ENCODE peak calls at places on chromosomes 6 and 20, in seven cellular contexts. K is heart left ventricle, D is HCT116, M is GM12891, P is upper lobe of left lung, F is breast epithelium, W is adrenal gland. Z is an unnamed sample.

GRCh38 chr20:31817461-31817860 is 1.7 kb upstream of the MYLK2 start:
- DNase-seq in K (no peak), D (no peak), M (no peak), P (no peak), F (no peak), W (no peak), Z (no peak)

GRCh38 chr6:113853252-113853651 is 3.9 kb upstream of the MARCKS start:
- DNase-seq in K (no peak), D (no peak), M (no peak), P (no peak), F (no peak), W (no peak), Z (no peak)

GRCh38 chr6:168562576-168563151 is 121.7 kb downstream of the SMOC2 start:
- DNase-seq in K (no peak), D (no peak), M (no peak), P (peak), F (no peak), W (no peak), Z (no peak)

GRCh38 chr20:20273281-20273680 is 94.6 kb upstream of the INSM1 start:
- DNase-seq in K (no peak), D (no peak), M (no peak), P (no peak), F (no peak), W (no peak), Z (no peak)

GRCh38 chr6:83920017-83920416 is 60.5 kb downstream of the CYB5R4 start:
- DNase-seq in K (no peak), D (no peak), M (no peak), P (no peak), F (no peak), W (no peak), Z (no peak)

GRCh38 chr6:138526822-138527235 is 27.5 kb upstream of the NHSL1 start:
- DNase-seq in K (no peak), D (no peak), M (no peak), P (no peak), F (no peak), W (no peak), Z (no peak)

GRCh38 chr6:145252737-145253136 is 482.6 kb downstream of the EPM2A start:
- DNase-seq in K (no peak), D (no peak), M (no peak), P (no peak), F (no peak), W (no peak), Z (no peak)

GRCh38 chr20:21505810-21506530 is 7.9 kb downstream of the NKX2-2 start:
- DNase-seq in K (no peak), D (peak), M (peak), P (peak), F (no peak), W (peak), Z (no peak)

DNA sequence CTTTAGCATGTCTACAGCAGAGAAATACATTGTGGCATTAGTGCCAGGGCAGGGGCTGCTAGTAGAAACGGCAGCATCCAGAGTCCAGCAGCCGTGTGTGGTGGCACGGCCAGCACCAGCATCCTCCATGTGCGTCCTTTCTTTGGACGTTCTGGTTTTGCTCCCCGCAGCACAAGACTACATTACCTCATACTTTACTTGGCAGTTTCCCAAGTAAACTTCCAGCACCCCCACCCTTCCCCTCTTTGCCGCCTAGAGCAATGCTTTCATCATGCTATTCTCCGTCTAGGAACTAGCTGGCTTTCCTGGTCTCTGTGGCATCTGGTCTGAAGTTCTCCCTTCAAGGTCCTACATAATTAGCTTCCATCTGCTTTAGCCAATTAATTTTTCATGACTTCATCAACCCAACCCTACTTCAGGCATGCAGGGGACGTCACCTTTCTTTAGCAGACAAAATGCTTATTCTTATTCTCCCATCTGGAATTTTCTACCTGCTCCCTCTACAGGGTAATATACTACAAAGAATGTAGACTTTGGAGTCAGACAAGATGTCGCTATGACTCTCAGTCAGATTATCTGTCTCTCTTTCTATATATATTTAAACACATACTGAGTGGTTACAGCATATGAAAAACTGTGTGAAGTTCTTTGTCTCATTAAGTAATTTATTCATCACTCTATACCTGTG is 67.5 kb downstream of the BLOC1S5 start:
- DNase-seq in K (no peak), D (no peak), M (no peak), P (peak), F (no peak), W (no peak), Z (no peak)
- TF ChIP-seq POLR2A in K (no peak), D (no peak), M (no peak), P (no peak), F (no peak), W (no peak), Z (no peak)

DNA sequence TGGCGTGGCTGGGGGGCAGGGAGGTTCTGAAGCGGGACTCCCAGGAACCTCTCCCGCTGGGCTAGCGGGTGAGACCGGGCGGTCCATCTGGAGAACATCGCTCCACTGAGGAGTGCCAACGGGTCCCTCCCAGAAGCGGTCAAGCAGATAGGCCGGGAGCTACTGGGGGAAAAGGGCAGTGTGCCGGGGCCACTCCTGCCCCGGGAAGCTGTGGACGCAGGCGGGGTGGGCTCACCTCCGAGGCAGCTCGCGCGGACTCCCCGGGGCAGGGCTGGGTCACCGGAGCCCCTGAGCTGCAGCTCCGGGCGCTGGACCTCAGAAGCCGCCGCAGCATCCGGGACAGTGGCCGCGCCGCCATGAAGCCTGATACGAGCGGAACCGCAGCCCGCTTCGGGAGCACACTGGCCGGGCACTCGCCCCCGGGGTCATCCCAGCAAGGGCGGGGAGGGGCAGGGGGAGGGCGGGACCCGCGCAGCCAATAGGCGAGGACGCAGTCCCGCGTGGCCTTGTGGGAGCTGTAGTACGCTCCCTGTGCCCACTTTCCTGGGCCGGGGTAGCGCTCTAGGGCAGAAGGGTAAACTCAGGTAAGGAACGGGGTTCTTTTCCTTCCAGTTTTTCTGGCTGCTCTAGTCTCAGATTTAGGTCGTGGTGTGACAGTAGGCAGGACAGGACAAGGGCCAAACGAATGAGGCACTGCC is at the start of gene MOCS1:
- DNase-seq in K (peak), D (peak), M (no peak), P (peak), F (peak), W (peak), Z (peak)
- TF ChIP-seq POLR2A in K (peak), D (no peak), M (no peak), P (no peak), F (no peak), W (peak), Z (peak)

DNA sequence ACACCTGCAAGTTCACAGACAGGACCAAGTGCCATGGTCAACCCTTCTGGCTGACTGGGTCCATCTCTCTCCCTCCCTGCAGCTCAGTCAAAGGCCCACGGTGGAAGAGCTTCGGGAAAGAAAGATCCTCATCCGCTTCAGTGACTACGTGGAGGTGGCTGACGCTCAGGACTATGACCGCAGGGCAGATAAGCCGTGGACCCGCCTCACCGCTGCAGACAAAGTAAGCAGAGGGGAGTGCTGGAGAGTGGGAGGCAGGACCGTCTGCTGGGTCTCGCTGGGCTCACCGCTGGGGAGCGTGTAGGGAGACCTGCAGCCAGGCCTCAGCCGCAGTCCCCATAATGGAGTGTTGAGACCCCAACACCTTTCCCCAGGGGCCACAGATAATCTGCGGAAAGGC is 45.0 kb downstream of the TBC1D7 start:
- DNase-seq in K (no peak), D (no peak), M (no peak), P (no peak), F (no peak), W (no peak), Z (no peak)
- TF ChIP-seq POLR2A in K (no peak), D (no peak), M (no peak), P (no peak), F (no peak), W (no peak), Z (no peak)

DNA sequence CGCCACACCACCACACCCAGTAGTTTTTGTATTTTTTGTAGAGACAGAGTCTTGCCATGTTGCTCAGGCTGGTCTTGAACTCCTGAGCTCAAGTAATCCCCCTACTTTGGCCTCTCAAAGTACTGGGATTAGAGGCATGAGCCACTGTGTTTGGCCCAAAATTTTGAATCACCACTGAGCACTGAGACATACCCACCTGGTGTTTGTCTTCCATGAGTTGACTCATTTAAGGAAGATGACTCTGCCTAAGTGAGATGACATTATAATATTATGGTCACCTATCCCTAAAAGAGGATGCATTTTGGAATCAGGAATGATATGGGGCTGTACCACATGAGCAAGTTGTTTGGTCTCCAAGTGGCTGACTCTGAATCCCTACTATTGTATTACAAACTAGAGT is 54.6 kb upstream of the RNF217 start:
- DNase-seq in K (no peak), D (no peak), M (no peak), P (no peak), F (no peak), W (no peak), Z (no peak)
- TF ChIP-seq POLR2A in K (no peak), D (no peak), M (no peak), P (no peak), F (no peak), W (no peak), Z (no peak)

Z was measured in H54.